ENCODE peak calls at places on chromosomes 1 and 21, in nine cellular contexts. One of them, this sample, is unnamed.

GRCh38 chr1:153612755-153613331 is at the start of gene S100A16:
- DNase-seq in cardiac muscle cell: peak; percentile 75
- DNase-seq in A549: peak; percentile 77
- DNase-seq in HL-60: no peak
- DNase-seq in heart left ventricle: peak; percentile 85
- DNase-seq in GM12865: no peak
- DNase-seq in mesothelial cell of epicardium: no peak
- DNase-seq in AG04450: no peak
- DNase-seq in kidney: peak; percentile 93
- DNase-seq in this sample: peak; percentile 17

GRCh38 chr1:22246755-22247480 is 104.0 kb upstream of the WNT4 start:
- DNase-seq in GM12865: no peak
- DNase-seq in mesothelial cell of epicardium: no peak
- DNase-seq in kidney: no peak
- DNase-seq in HL-60: no peak
- DNase-seq in heart left ventricle: no peak
- DNase-seq in cardiac muscle cell: no peak
- DNase-seq in AG04450: no peak
- DNase-seq in A549: no peak
- DNase-seq in this sample: no peak

GRCh38 chr1:94836891-94837290 is 16.7 kb downstream of the SLC44A3 start:
- DNase-seq in cardiac muscle cell: no peak
- DNase-seq in kidney: no peak
- DNase-seq in GM12865: no peak
- DNase-seq in heart left ventricle: no peak
- DNase-seq in HL-60: no peak
- DNase-seq in A549: no peak
- DNase-seq in mesothelial cell of epicardium: no peak
- DNase-seq in AG04450: no peak
- DNase-seq in this sample: no peak

GRCh38 chr1:233668725-233669294 is 54.9 kb downstream of the KCNK1 start:
- DNase-seq in heart left ventricle: no peak
- DNase-seq in A549: peak; percentile 71
- DNase-seq in kidney: no peak
- DNase-seq in HL-60: no peak
- DNase-seq in GM12865: peak; percentile 84
- DNase-seq in AG04450: no peak
- DNase-seq in mesothelial cell of epicardium: no peak
- DNase-seq in cardiac muscle cell: peak; percentile 46
- DNase-seq in this sample: peak; percentile 62

GRCh38 chr1:145824499-145824842 is 471 bp downstream of the POLR3C start:
- DNase-seq in AG04450: no peak
- DNase-seq in kidney: no peak
- DNase-seq in cardiac muscle cell: no peak
- DNase-seq in GM12865: no peak
- DNase-seq in A549: no peak
- DNase-seq in heart left ventricle: no peak
- DNase-seq in mesothelial cell of epicardium: no peak
- DNase-seq in HL-60: no peak
- DNase-seq in this sample: peak; percentile 27

GRCh38 chr21:32499249-32500055 is 85.9 kb downstream of the TCP10L start:
- DNase-seq in HL-60: no peak
- DNase-seq in AG04450: no peak
- DNase-seq in GM12865: no peak
- DNase-seq in cardiac muscle cell: peak; percentile 66
- DNase-seq in kidney: peak; percentile 65
- DNase-seq in mesothelial cell of epicardium: no peak
- DNase-seq in heart left ventricle: no peak
- DNase-seq in A549: no peak
- DNase-seq in this sample: no peak

GRCh38 chr1:66654643-66655042 is 97.6 kb upstream of the DYNLT5 start:
- DNase-seq in heart left ventricle: no peak
- DNase-seq in HL-60: no peak
- DNase-seq in AG04450: no peak
- DNase-seq in kidney: no peak
- DNase-seq in A549: no peak
- DNase-seq in GM12865: no peak
- DNase-seq in cardiac muscle cell: no peak
- DNase-seq in mesothelial cell of epicardium: no peak
- DNase-seq in this sample: no peak

GRCh38 chr21:45109831-45110492 is 35.6 kb downstream of the ADARB1 start:
- DNase-seq in GM12865: peak; percentile 92
- DNase-seq in mesothelial cell of epicardium: no peak
- DNase-seq in A549: no peak
- DNase-seq in kidney: no peak
- DNase-seq in HL-60: peak; percentile 71
- DNase-seq in cardiac muscle cell: no peak
- DNase-seq in heart left ventricle: no peak
- DNase-seq in AG04450: no peak
- DNase-seq in this sample: peak; percentile 82

GRCh38 chr1:226002667-226003501 is 3.7 kb upstream of the SDE2 start:
- DNase-seq in mesothelial cell of epicardium: no peak
- DNase-seq in heart left ventricle: peak; percentile 78
- DNase-seq in AG04450: no peak
- DNase-seq in cardiac muscle cell: peak; percentile 67
- DNase-seq in HL-60: peak; percentile 82
- DNase-seq in A549: peak; percentile 60
- DNase-seq in kidney: peak; percentile 85
- DNase-seq in GM12865: peak; percentile 59
- DNase-seq in this sample: no peak

GRCh38 chr1:29498126-29499100 is 262.1 kb downstream of the PTPRU start:
- DNase-seq in mesothelial cell of epicardium: no peak
- DNase-seq in HL-60: no peak
- DNase-seq in A549: no peak
- DNase-seq in kidney: no peak
- DNase-seq in heart left ventricle: no peak
- DNase-seq in AG04450: no peak
- DNase-seq in GM12865: no peak
- DNase-seq in cardiac muscle cell: peak; percentile 5
- DNase-seq in this sample: no peak

GRCh38 chr1:212683357-212683722 is 16.3 kb downstream of the BATF3 start:
- DNase-seq in heart left ventricle: no peak
- DNase-seq in AG04450: no peak
- DNase-seq in cardiac muscle cell: no peak
- DNase-seq in kidney: no peak
- DNase-seq in mesothelial cell of epicardium: no peak
- DNase-seq in GM12865: peak; percentile 93
- DNase-seq in A549: no peak
- DNase-seq in HL-60: peak; percentile 91
- DNase-seq in this sample: peak; percentile 82

GRCh38 chr1:56034847-56035483 is 544.4 kb downstream of the PLPP3 start:
- DNase-seq in GM12865: no peak
- DNase-seq in A549: no peak
- DNase-seq in mesothelial cell of epicardium: no peak
- DNase-seq in heart left ventricle: no peak
- DNase-seq in cardiac muscle cell: peak; percentile 46
- DNase-seq in kidney: no peak
- DNase-seq in HL-60: no peak
- DNase-seq in AG04450: no peak
- DNase-seq in this sample: no peak

GRCh38 chr1:9827558-9828185 is 3.9 kb upstream of the CLSTN1 start:
- DNase-seq in heart left ventricle: no peak
- DNase-seq in mesothelial cell of epicardium: no peak
- DNase-seq in A549: no peak
- DNase-seq in kidney: no peak
- DNase-seq in GM12865: peak; percentile 18
- DNase-seq in HL-60: no peak
- DNase-seq in cardiac muscle cell: no peak
- DNase-seq in AG04450: no peak
- DNase-seq in this sample: peak; percentile 19

GRCh38 chr1:85244271-85245053 is 15.0 kb downstream of the C1orf52 start:
- DNase-seq in cardiac muscle cell: peak; percentile 41
- DNase-seq in HL-60: no peak
- DNase-seq in AG04450: no peak
- DNase-seq in kidney: no peak
- DNase-seq in heart left ventricle: no peak
- DNase-seq in mesothelial cell of epicardium: no peak
- DNase-seq in A549: no peak
- DNase-seq in GM12865: no peak
- DNase-seq in this sample: no peak

GRCh38 chr1:214445846-214446614 is 105.4 kb downstream of the PTPN14 start:
- DNase-seq in heart left ventricle: no peak
- DNase-seq in kidney: no peak
- DNase-seq in cardiac muscle cell: peak; percentile 53
- DNase-seq in HL-60: no peak
- DNase-seq in GM12865: no peak
- DNase-seq in AG04450: peak; percentile 84
- DNase-seq in A549: no peak
- DNase-seq in mesothelial cell of epicardium: no peak
- DNase-seq in this sample: no peak

GRCh38 chr1:229028509-229028908 is 242.4 kb upstream of the RAB4A start:
- DNase-seq in HL-60: no peak
- DNase-seq in GM12865: no peak
- DNase-seq in AG04450: no peak
- DNase-seq in heart left ventricle: no peak
- DNase-seq in cardiac muscle cell: no peak
- DNase-seq in A549: no peak
- DNase-seq in mesothelial cell of epicardium: no peak
- DNase-seq in kidney: no peak
- DNase-seq in this sample: no peak

GRCh38 chr1:168135982-168136708 is 585 bp downstream of the GPR161 start:
- DNase-seq in mesothelial cell of epicardium: peak; percentile 32
- DNase-seq in cardiac muscle cell: peak; percentile 36
- DNase-seq in AG04450: no peak
- DNase-seq in HL-60: no peak
- DNase-seq in kidney: peak; percentile 73
- DNase-seq in GM12865: no peak
- DNase-seq in A549: peak; percentile 19
- DNase-seq in heart left ventricle: no peak
- DNase-seq in this sample: no peak

GRCh38 chr1:37989381-37989930 is 366 bp downstream of the SF3A3 start:
- DNase-seq in AG04450: no peak
- DNase-seq in A549: no peak
- DNase-seq in cardiac muscle cell: peak; percentile 38
- DNase-seq in kidney: peak; percentile 78
- DNase-seq in HL-60: peak; percentile 77
- DNase-seq in heart left ventricle: peak; percentile 64
- DNase-seq in GM12865: peak; percentile 41
- DNase-seq in mesothelial cell of epicardium: no peak
- DNase-seq in this sample: no peak

GRCh38 chr1:42081475-42081874 is 71.7 kb upstream of the GUCA2B start:
- DNase-seq in cardiac muscle cell: no peak
- DNase-seq in HL-60: no peak
- DNase-seq in A549: no peak
- DNase-seq in heart left ventricle: no peak
- DNase-seq in kidney: peak; percentile 27
- DNase-seq in mesothelial cell of epicardium: no peak
- DNase-seq in GM12865: no peak
- DNase-seq in AG04450: no peak
- DNase-seq in this sample: no peak

GRCh38 chr1:57468661-57469523 is 45.0 kb upstream of the DAB1 start:
- DNase-seq in kidney: no peak
- DNase-seq in cardiac muscle cell: peak; percentile 64
- DNase-seq in GM12865: no peak
- DNase-seq in A549: no peak
- DNase-seq in mesothelial cell of epicardium: no peak
- DNase-seq in heart left ventricle: no peak
- DNase-seq in HL-60: no peak
- DNase-seq in AG04450: peak; percentile 24
- DNase-seq in this sample: no peak
- TF ChIP-seq CTCF in kidney: no peak
- TF ChIP-seq CTCF in cardiac muscle cell: no peak
- TF ChIP-seq CTCF in GM12865: no peak
- TF ChIP-seq CTCF in A549: no peak
- TF ChIP-seq CTCF in mesothelial cell of epicardium: no peak
- TF ChIP-seq CTCF in heart left ventricle: no peak
- TF ChIP-seq CTCF in HL-60: no peak
- TF ChIP-seq CTCF in AG04450: no peak
- TF ChIP-seq CTCF in this sample: no peak

GRCh38 chr1:48228156-48228555 is 5.6 kb downstream of the SLC5A9 start:
- DNase-seq in heart left ventricle: no peak
- DNase-seq in GM12865: no peak
- DNase-seq in AG04450: no peak
- DNase-seq in A549: peak; percentile 4
- DNase-seq in kidney: no peak
- DNase-seq in mesothelial cell of epicardium: no peak
- DNase-seq in HL-60: no peak
- DNase-seq in cardiac muscle cell: peak; percentile 6
- DNase-seq in this sample: no peak
- TF ChIP-seq CTCF in heart left ventricle: no peak
- TF ChIP-seq CTCF in GM12865: no peak
- TF ChIP-seq CTCF in AG04450: no peak
- TF ChIP-seq CTCF in A549: no peak
- TF ChIP-seq CTCF in kidney: peak; percentile 14
- TF ChIP-seq CTCF in mesothelial cell of epicardium: no peak
- TF ChIP-seq CTCF in HL-60: no peak
- TF ChIP-seq CTCF in cardiac muscle cell: peak; percentile 24
- TF ChIP-seq CTCF in this sample: no peak

GRCh38 chr1:43973981-43974442 is 748 bp upstream of the ATP6V0B start:
- DNase-seq in AG04450: no peak
- DNase-seq in GM12865: no peak
- DNase-seq in kidney: no peak
- DNase-seq in heart left ventricle: peak; percentile 3
- DNase-seq in cardiac muscle cell: no peak
- DNase-seq in HL-60: no peak
- DNase-seq in mesothelial cell of epicardium: no peak
- DNase-seq in A549: no peak
- DNase-seq in this sample: no peak

GRCh38 chr1:43976890-43977289 is 2.1 kb upstream of the B4GALT2 start:
- DNase-seq in A549: no peak
- DNase-seq in heart left ventricle: no peak
- DNase-seq in cardiac muscle cell: no peak
- DNase-seq in mesothelial cell of epicardium: no peak
- DNase-seq in AG04450: no peak
- DNase-seq in GM12865: no peak
- DNase-seq in kidney: no peak
- DNase-seq in HL-60: no peak
- DNase-seq in this sample: no peak

GRCh38 chr1:43975249-43975961 is 645 bp downstream of the ATP6V0B start:
- DNase-seq in AG04450: no peak
- DNase-seq in mesothelial cell of epicardium: no peak
- DNase-seq in cardiac muscle cell: peak; percentile 30
- DNase-seq in GM12865: peak; percentile 39
- DNase-seq in HL-60: peak; percentile 89
- DNase-seq in kidney: peak; percentile 93
- DNase-seq in A549: no peak
- DNase-seq in heart left ventricle: peak; percentile 80
- DNase-seq in this sample: peak; percentile 39

GRCh38 chr1:43976045-43976444 is 1.3 kb downstream of the ATP6V0B start:
- DNase-seq in HL-60: no peak
- DNase-seq in AG04450: no peak
- DNase-seq in GM12865: no peak
- DNase-seq in A549: no peak
- DNase-seq in mesothelial cell of epicardium: no peak
- DNase-seq in heart left ventricle: peak; percentile 17
- DNase-seq in cardiac muscle cell: no peak
- DNase-seq in kidney: no peak
- DNase-seq in this sample: no peak

GRCh38 chr1:43974443-43975248 is at the start of gene ATP6V0B:
- DNase-seq in mesothelial cell of epicardium: peak; percentile 94
- DNase-seq in kidney: peak; percentile 99
- DNase-seq in heart left ventricle: peak; percentile 98
- DNase-seq in cardiac muscle cell: peak; percentile 96
- DNase-seq in A549: peak; percentile 91
- DNase-seq in GM12865: peak; percentile 96
- DNase-seq in AG04450: peak; percentile 78
- DNase-seq in HL-60: peak; percentile 97
- DNase-seq in this sample: peak; percentile 97
- TF ChIP-seq CTCF in mesothelial cell of epicardium: no peak
- TF ChIP-seq CTCF in kidney: peak; percentile 27
- TF ChIP-seq CTCF in heart left ventricle: no peak
- TF ChIP-seq CTCF in cardiac muscle cell: peak; percentile 22
- TF ChIP-seq CTCF in A549: no peak
- TF ChIP-seq CTCF in GM12865: no peak
- TF ChIP-seq CTCF in AG04450: no peak
- TF ChIP-seq CTCF in HL-60: no peak
- TF ChIP-seq CTCF in this sample: peak; percentile 20

GRCh38 chr21:20443558-20444155 is 554.6 kb upstream of the NCAM2 start:
- DNase-seq in cardiac muscle cell: no peak
- DNase-seq in heart left ventricle: no peak
- DNase-seq in A549: peak; percentile 1
- DNase-seq in kidney: no peak
- DNase-seq in mesothelial cell of epicardium: no peak
- DNase-seq in GM12865: peak; percentile 6
- DNase-seq in AG04450: no peak
- DNase-seq in HL-60: no peak
- DNase-seq in this sample: no peak
- TF ChIP-seq CTCF in cardiac muscle cell: no peak
- TF ChIP-seq CTCF in heart left ventricle: peak; percentile 20
- TF ChIP-seq CTCF in A549: no peak
- TF ChIP-seq CTCF in kidney: peak; percentile 33
- TF ChIP-seq CTCF in mesothelial cell of epicardium: peak; percentile 67
- TF ChIP-seq CTCF in GM12865: peak; percentile 46
- TF ChIP-seq CTCF in AG04450: no peak
- TF ChIP-seq CTCF in HL-60: peak; percentile 46
- TF ChIP-seq CTCF in this sample: no peak